ENCODE peak calls at places on chromosomes 1 and 21, in four cellular contexts. One of them, this sample, is unnamed.

GRCh38 chr1:234925440-234926251 is 203.0 kb downstream of the TOMM20 start:
- DNase-seq in tibial artery: peak; percentile 69
- DNase-seq in heart left ventricle: no peak
- DNase-seq in psoas muscle: no peak
- DNase-seq in this sample: no peak

GRCh38 chr1:44227211-44227610 is 13.9 kb downstream of the DMAP1 start:
- DNase-seq in tibial artery: no peak
- DNase-seq in psoas muscle: no peak
- DNase-seq in heart left ventricle: no peak
- DNase-seq in this sample: no peak

GRCh38 chr1:20342294-20343148 is 51.8 kb downstream of the VWA5B1 start:
- DNase-seq in psoas muscle: no peak
- DNase-seq in tibial artery: no peak
- DNase-seq in heart left ventricle: no peak
- DNase-seq in this sample: no peak

GRCh38 chr1:62355095-62355494 is 35.9 kb upstream of the KANK4 start:
- DNase-seq in psoas muscle: peak; percentile 19
- DNase-seq in heart left ventricle: no peak
- DNase-seq in tibial artery: no peak
- DNase-seq in this sample: no peak

GRCh38 chr21:34221331-34222030 is 142.3 kb upstream of the KCNE2 start:
- DNase-seq in psoas muscle: no peak
- DNase-seq in heart left ventricle: no peak
- DNase-seq in tibial artery: no peak
- DNase-seq in this sample: no peak

GRCh38 chr21:39385299-39386145 is 36.6 kb upstream of the HMGN1 start:
- DNase-seq in psoas muscle: peak; percentile 83
- DNase-seq in heart left ventricle: peak; percentile 91
- DNase-seq in tibial artery: peak; percentile 86
- DNase-seq in this sample: peak; percentile 78

GRCh38 chr1:68384321-68384813 is 65.4 kb downstream of the RPE65 start:
- DNase-seq in heart left ventricle: no peak
- DNase-seq in psoas muscle: no peak
- DNase-seq in tibial artery: no peak
- DNase-seq in this sample: no peak

GRCh38 chr21:31182231-31183129 is 144.2 kb upstream of the KRTAP19-8 start:
- DNase-seq in psoas muscle: no peak
- DNase-seq in tibial artery: no peak
- DNase-seq in heart left ventricle: no peak
- DNase-seq in this sample: no peak

GRCh38 chr1:55695553-55695952 is 480.4 kb upstream of the USP24 start:
- DNase-seq in psoas muscle: no peak
- DNase-seq in heart left ventricle: no peak
- DNase-seq in tibial artery: no peak
- DNase-seq in this sample: no peak

GRCh38 chr1:233625510-233625981 is 11.6 kb downstream of the KCNK1 start:
- DNase-seq in tibial artery: no peak
- DNase-seq in heart left ventricle: no peak
- DNase-seq in psoas muscle: no peak
- DNase-seq in this sample: no peak

GRCh38 chr1:221286399-221286798 is 407.2 kb downstream of the HLX start:
- DNase-seq in tibial artery: no peak
- DNase-seq in heart left ventricle: no peak
- DNase-seq in psoas muscle: no peak
- DNase-seq in this sample: no peak

GRCh38 chr1:202662081-202662480 is 48.2 kb downstream of the SYT2 start:
- DNase-seq in psoas muscle: no peak
- DNase-seq in heart left ventricle: no peak
- DNase-seq in tibial artery: no peak
- DNase-seq in this sample: no peak

GRCh38 chr1:200206761-200207160 is 179.3 kb downstream of the NR5A2 start:
- DNase-seq in psoas muscle: no peak
- DNase-seq in heart left ventricle: no peak
- DNase-seq in tibial artery: no peak
- DNase-seq in this sample: no peak

GRCh38 chr1:42966688-42967609 is 8.3 kb upstream of the SLC2A1 start:
- DNase-seq in psoas muscle: no peak
- DNase-seq in heart left ventricle: no peak
- DNase-seq in tibial artery: no peak
- DNase-seq in this sample: peak; percentile 41

GRCh38 chr1:201015551-201016091 is 7.9 kb downstream of the KIF21B start:
- DNase-seq in psoas muscle: no peak
- DNase-seq in heart left ventricle: no peak
- DNase-seq in tibial artery: no peak
- DNase-seq in this sample: no peak

GRCh38 chr1:30450818-30451233 is 272.6 kb downstream of the MATN1 start:
- DNase-seq in heart left ventricle: no peak
- DNase-seq in tibial artery: peak; percentile 25
- DNase-seq in psoas muscle: no peak
- DNase-seq in this sample: peak; percentile 17

GRCh38 chr1:59290173-59290954 is 6.5 kb upstream of the FGGY start:
- DNase-seq in tibial artery: no peak
- DNase-seq in heart left ventricle: no peak
- DNase-seq in psoas muscle: peak; percentile 46
- DNase-seq in this sample: peak; percentile 51

GRCh38 chr1:201229771-201230635 is 39.4 kb downstream of the IGFN1 start:
- DNase-seq in heart left ventricle: no peak
- DNase-seq in psoas muscle: no peak
- DNase-seq in tibial artery: no peak
- DNase-seq in this sample: no peak

GRCh38 chr1:3409737-3410434 is 44.6 kb upstream of the ARHGEF16 start:
- DNase-seq in psoas muscle: peak; percentile 39
- DNase-seq in tibial artery: peak; percentile 89
- DNase-seq in heart left ventricle: peak; percentile 78
- DNase-seq in this sample: no peak

GRCh38 chr1:75423616-75424015 is 187.3 kb downstream of the SLC44A5 start:
- DNase-seq in psoas muscle: no peak
- DNase-seq in tibial artery: no peak
- DNase-seq in heart left ventricle: no peak
- DNase-seq in this sample: no peak

GRCh38 chr1:156858959-156859522 is at the start of gene INSRR:
- DNase-seq in heart left ventricle: peak; percentile 37
- DNase-seq in tibial artery: no peak
- DNase-seq in psoas muscle: no peak
- DNase-seq in this sample: no peak

GRCh38 chr1:21664806-21665588 is 4.2 kb downstream of the RAP1GAP start:
- DNase-seq in tibial artery: peak; percentile 50
- DNase-seq in psoas muscle: no peak
- DNase-seq in heart left ventricle: no peak
- DNase-seq in this sample: no peak

GRCh38 chr1:113453771-113454083 is 63.4 kb downstream of the MAGI3 start:
- DNase-seq in tibial artery: no peak
- DNase-seq in heart left ventricle: no peak
- DNase-seq in psoas muscle: no peak
- DNase-seq in this sample: no peak

GRCh38 chr1:151254217-151255213 is at the start of gene PSMD4:
- DNase-seq in psoas muscle: peak; percentile 93
- DNase-seq in heart left ventricle: peak; percentile 96
- DNase-seq in tibial artery: peak; percentile 97
- DNase-seq in this sample: peak; percentile 96
- TF ChIP-seq CTCF in psoas muscle: no peak
- TF ChIP-seq CTCF in heart left ventricle: no peak
- TF ChIP-seq CTCF in tibial artery: peak; percentile 5
- TF ChIP-seq CTCF in this sample: no peak

GRCh38 chr1:26701995-26702679 is 6.3 kb downstream of the ARID1A start:
- DNase-seq in psoas muscle: no peak
- DNase-seq in tibial artery: no peak
- DNase-seq in heart left ventricle: no peak
- DNase-seq in this sample: no peak
- H3K4me1 ChIP-seq in psoas muscle: peaks cover 80% of the 10 kb centered on the region
- H3K4me1 ChIP-seq in tibial artery: peaks cover 78% of the 10 kb centered on the region
- H3K4me1 ChIP-seq in heart left ventricle: peaks cover 72% of the 10 kb centered on the region
- H3K4me1 ChIP-seq in this sample: peaks cover 67% of the 10 kb centered on the region

DNA sequence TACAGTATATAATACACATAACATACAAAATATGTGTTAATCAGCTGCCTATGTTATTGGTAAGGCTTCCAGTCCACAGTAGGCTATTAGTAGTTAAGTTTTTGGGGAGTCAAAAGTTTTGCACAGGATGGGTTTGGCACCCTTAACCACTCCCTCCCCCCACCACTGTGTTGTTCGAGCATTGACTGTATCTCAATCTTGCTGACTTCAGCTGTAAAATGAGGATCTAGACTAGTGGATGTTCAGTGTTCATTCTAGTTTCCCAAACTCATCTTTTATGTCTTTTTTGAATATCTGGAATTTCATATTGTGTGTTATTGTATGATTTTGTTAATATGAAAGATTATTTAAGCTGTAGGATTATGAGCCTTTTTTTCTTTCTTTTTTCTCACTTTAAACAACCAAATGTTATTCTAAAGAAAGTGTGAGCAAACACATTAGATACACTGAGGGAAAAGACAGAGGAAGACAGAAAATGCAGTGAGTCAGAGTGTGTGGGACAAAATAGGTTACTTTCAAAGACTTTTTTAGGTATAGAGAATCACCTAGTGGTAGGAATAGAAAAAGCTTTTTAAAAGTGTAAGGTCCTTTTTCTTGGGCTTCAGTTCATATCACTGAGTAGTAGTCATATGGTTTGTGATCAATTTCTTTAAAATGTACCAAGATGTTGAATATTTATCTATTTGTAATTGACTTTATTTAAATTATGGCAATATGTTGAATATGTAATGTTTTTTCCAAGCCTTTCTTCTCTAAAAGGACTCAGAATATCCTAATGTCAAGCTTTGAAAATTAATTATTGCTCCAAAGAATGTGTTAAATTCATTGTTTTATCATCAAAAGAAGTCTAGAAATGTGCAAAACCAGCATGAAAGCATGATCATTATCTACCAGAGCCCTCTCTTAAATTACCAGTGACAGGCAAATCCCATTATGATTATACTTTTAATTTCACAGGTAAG is 17.9 kb upstream of the CENPF start:
- DNase-seq in heart left ventricle: no peak
- DNase-seq in tibial artery: no peak
- DNase-seq in psoas muscle: no peak
- DNase-seq in this sample: no peak
- TF ChIP-seq CTCF in heart left ventricle: peak; percentile 83
- TF ChIP-seq CTCF in tibial artery: peak; percentile 62
- TF ChIP-seq CTCF in psoas muscle: peak; percentile 66
- TF ChIP-seq CTCF in this sample: peak; percentile 54

GRCh38 chr1:178536329-178536728 is 23.4 kb downstream of the TEX35 start:
- DNase-seq in tibial artery: peak; percentile 17
- DNase-seq in psoas muscle: no peak
- DNase-seq in heart left ventricle: no peak
- DNase-seq in this sample: no peak
- H3K4me1 ChIP-seq in tibial artery: peaks cover 2% of the 10 kb centered on the region
- H3K4me1 ChIP-seq in psoas muscle: peaks cover 16% of the 10 kb centered on the region
- H3K4me1 ChIP-seq in heart left ventricle: peaks cover 11% of the 10 kb centered on the region
- H3K4me1 ChIP-seq in this sample: no peaks in the 10 kb centered on the region

DNA sequence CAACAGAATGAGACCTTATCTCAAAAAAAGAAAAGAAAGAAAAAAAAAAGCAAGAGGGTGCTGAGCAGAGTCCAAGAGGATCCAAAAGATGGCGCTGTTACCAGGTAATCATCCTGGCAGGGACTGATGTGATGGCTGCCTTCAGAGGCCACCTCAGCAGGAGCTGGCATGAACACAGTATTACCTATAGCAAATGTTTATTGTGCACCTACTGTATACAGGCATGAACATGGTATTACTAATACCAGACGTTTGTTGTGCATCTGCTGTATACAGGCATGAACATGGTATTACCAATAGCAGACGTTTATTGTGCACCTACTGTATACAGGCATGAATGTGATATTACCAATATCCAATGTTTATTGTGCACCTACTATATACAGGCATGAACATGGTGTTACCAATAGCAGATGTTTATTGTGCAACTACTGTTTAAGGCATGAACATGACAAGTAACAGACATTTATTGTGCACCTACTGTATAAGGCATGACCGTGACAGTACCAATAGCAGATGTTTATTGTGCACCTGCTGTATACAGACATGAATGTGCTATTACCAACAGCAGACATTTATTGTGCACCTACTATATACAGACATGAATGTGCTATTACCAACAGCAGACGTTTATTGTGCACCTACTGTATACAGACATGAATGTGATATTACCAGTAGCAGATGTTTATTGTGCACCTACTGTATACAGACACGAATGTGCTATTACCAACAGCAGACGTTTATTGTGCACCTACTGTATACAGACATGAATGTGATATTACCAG is 115.1 kb upstream of the TMEM51 start:
- DNase-seq in psoas muscle: no peak
- DNase-seq in tibial artery: no peak
- DNase-seq in heart left ventricle: no peak
- DNase-seq in this sample: no peak
- TF ChIP-seq CTCF in psoas muscle: no peak
- TF ChIP-seq CTCF in tibial artery: no peak
- TF ChIP-seq CTCF in heart left ventricle: no peak
- TF ChIP-seq CTCF in this sample: no peak

GRCh38 chr1:109802901-109803561 is 39.3 kb upstream of the EPS8L3 start:
- DNase-seq in psoas muscle: no peak
- DNase-seq in heart left ventricle: peak; percentile 47
- DNase-seq in tibial artery: peak; percentile 67
- DNase-seq in this sample: no peak

GRCh38 chr1:109806733-109807397 is 43.1 kb upstream of the EPS8L3 start:
- DNase-seq in heart left ventricle: no peak
- DNase-seq in psoas muscle: peak; percentile 35
- DNase-seq in tibial artery: peak; percentile 57
- DNase-seq in this sample: no peak

GRCh38 chr1:109805486-109806180 is 41.9 kb upstream of the EPS8L3 start:
- DNase-seq in tibial artery: peak; percentile 20
- DNase-seq in heart left ventricle: no peak
- DNase-seq in psoas muscle: no peak
- DNase-seq in this sample: no peak

GRCh38 chr1:109803901-109804331 is 40.2 kb upstream of the EPS8L3 start:
- DNase-seq in tibial artery: peak; percentile 64
- DNase-seq in heart left ventricle: no peak
- DNase-seq in psoas muscle: no peak
- DNase-seq in this sample: no peak

GRCh38 chr1:109804660-109805059 is 40.9 kb upstream of the EPS8L3 start:
- DNase-seq in tibial artery: peak; percentile 9
- DNase-seq in psoas muscle: no peak
- DNase-seq in heart left ventricle: no peak
- DNase-seq in this sample: no peak
- H3K4me1 ChIP-seq in tibial artery: peaks cover 13% of the 10 kb centered on the region
- H3K4me1 ChIP-seq in psoas muscle: peaks cover 20% of the 10 kb centered on the region
- H3K4me1 ChIP-seq in heart left ventricle: peaks cover 10% of the 10 kb centered on the region
- H3K4me1 ChIP-seq in this sample: peaks cover 24% of the 10 kb centered on the region

GRCh38 chr1:13981142-13981541 is 281.2 kb downstream of the PRDM2 start:
- DNase-seq in tibial artery: no peak
- DNase-seq in psoas muscle: no peak
- DNase-seq in heart left ventricle: no peak
- DNase-seq in this sample: no peak

GRCh38 chr1:13970631-13971247 is 270.8 kb downstream of the PRDM2 start:
- DNase-seq in psoas muscle: no peak
- DNase-seq in tibial artery: no peak
- DNase-seq in heart left ventricle: no peak
- DNase-seq in this sample: no peak

GRCh38 chr1:13976485-13976884 is 276.5 kb downstream of the PRDM2 start:
- DNase-seq in tibial artery: no peak
- DNase-seq in heart left ventricle: no peak
- DNase-seq in psoas muscle: no peak
- DNase-seq in this sample: no peak
- TF ChIP-seq CTCF in tibial artery: no peak
- TF ChIP-seq CTCF in heart left ventricle: no peak
- TF ChIP-seq CTCF in psoas muscle: no peak
- TF ChIP-seq CTCF in this sample: no peak